ENCODE peak calls at places on chromosomes 13 and 19, in nine cellular contexts. C is upper lobe of right lung; Y is fibroblast of the conjunctiva; B is nephron progenitor cell; F is stimulated activated CD8-positive, alpha-beta memory T cell treated with anti-CD3 and anti-CD28 coated beads, Interleukin-12 subunit alpha, Interleukin-12 subunit beta, amount 100 ng/mL, for 4 hours; S is T-helper 1 cell; D is CD4-positive, alpha-beta T cell; Q is fibroblast of lung; K is left lobe of liver. Z is an unnamed sample.

GRCh38 chr19:47257411-47258169 is 1.3 kb downstream of the CCDC9 start:
- DNase-seq in C (no peak), Y (no peak), B (no peak), F (no peak), S (no peak), D (no peak), Q (no peak), K (no peak), Z (no peak)

GRCh38 chr13:46367622-46368327 is 19.3 kb downstream of the RUBCNL start:
- DNase-seq in C (no peak), Y (no peak), B (no peak), F (no peak), S (no peak), D (no peak), Q (peak; percentile 45), K (no peak), Z (no peak)

GRCh38 chr19:8332976-8333770 is 9.9 kb downstream of the KANK3 start:
- DNase-seq in C (peak; percentile 71), Y (no peak), B (peak; percentile 52), F (no peak), S (no peak), D (no peak), Q (no peak), K (no peak), Z (no peak)

GRCh38 chr13:66967825-66968597 is 262.1 kb downstream of the PCDH9 start:
- DNase-seq in C (no peak), Y (no peak), B (no peak), F (no peak), S (no peak), D (no peak), Q (no peak), K (no peak), Z (no peak)

GRCh38 chr13:81872581-81872980 is 1531.7 kb upstream of the SPRY2 start:
- DNase-seq in C (no peak), Y (no peak), B (peak; percentile 2), F (no peak), S (no peak), D (no peak), Q (no peak), K (no peak), Z (no peak)

GRCh38 chr19:58581227-58582141 is 8.3 kb upstream of the MZF1 start:
- DNase-seq in C (peak; percentile 93), Y (peak; percentile 81), B (peak; percentile 91), F (peak; percentile 75), S (peak; percentile 88), D (peak; percentile 89), Q (peak; percentile 90), K (peak; percentile 67), Z (peak; percentile 88)

GRCh38 chr19:17680235-17680722 is 7.9 kb downstream of the UNC13A start:
- DNase-seq in C (peak; percentile 86), Y (no peak), B (peak; percentile 64), F (peak; percentile 47), S (peak; percentile 6), D (no peak), Q (peak; percentile 42), K (peak; percentile 59), Z (no peak)

GRCh38 chr19:49543032-49543431 is 15.2 kb downstream of the RCN3 start:
- DNase-seq in C (no peak), Y (no peak), B (no peak), F (no peak), S (no peak), D (no peak), Q (no peak), K (no peak), Z (no peak)

GRCh38 chr13:35388979-35389378 is 87.5 kb downstream of the MAB21L1 start:
- DNase-seq in C (no peak), Y (no peak), B (no peak), F (no peak), S (no peak), D (no peak), Q (peak; percentile 64), K (no peak), Z (no peak)

GRCh38 chr19:19552811-19553210 is 14.7 kb downstream of the CILP2 start:
- DNase-seq in C (no peak), Y (no peak), B (peak; percentile 71), F (no peak), S (no peak), D (no peak), Q (peak; percentile 21), K (no peak), Z (no peak)

GRCh38 chr13:47066261-47066660 is 169.4 kb upstream of the HTR2A start:
- DNase-seq in C (no peak), Y (no peak), B (no peak), F (no peak), S (no peak), D (no peak), Q (no peak), K (no peak), Z (no peak)

GRCh38 chr13:41652735-41653361 is 195.5 kb downstream of the RGCC start:
- DNase-seq in C (no peak), Y (peak; percentile 54), B (peak; percentile 15), F (no peak), S (peak; percentile 38), D (peak; percentile 24), Q (peak; percentile 84), K (no peak), Z (no peak)

GRCh38 chr19:16161848-16162247 is 11.5 kb downstream of the CIB3 start:
- DNase-seq in C (no peak), Y (peak; percentile 57), B (no peak), F (no peak), S (no peak), D (no peak), Q (peak; percentile 63), K (no peak), Z (no peak)

GRCh38 chr19:11639245-11639601 is 41.9 kb downstream of the ZNF627 start:
- DNase-seq in C (no peak), Y (no peak), B (no peak), F (no peak), S (no peak), D (no peak), Q (no peak), K (no peak), Z (no peak)

GRCh38 chr19:45687599-45687998 is 4.2 kb downstream of the SNRPD2 start:
- DNase-seq in C (no peak), Y (no peak), B (no peak), F (no peak), S (no peak), D (no peak), Q (no peak), K (no peak), Z (no peak)

GRCh38 chr19:17766543-17767131 is 15.4 kb downstream of the FCHO1 start:
- DNase-seq in C (peak; percentile 92), Y (peak; percentile 75), B (peak; percentile 86), F (no peak), S (no peak), D (no peak), Q (peak; percentile 79), K (peak; percentile 74), Z (peak; percentile 78)

GRCh38 chr13:63190219-63190618 is 1774.6 kb upstream of the PCDH20 start:
- DNase-seq in C (no peak), Y (no peak), B (no peak), F (no peak), S (no peak), D (no peak), Q (no peak), K (no peak), Z (no peak)

GRCh38 chr19:57161985-57162544 is 5.2 kb downstream of the DUXA start:
- DNase-seq in C (no peak), Y (no peak), B (no peak), F (no peak), S (no peak), D (no peak), Q (no peak), K (no peak), Z (no peak)

GRCh38 chr13:84571264-84571663 is 689.0 kb upstream of the SLITRK1 start:
- DNase-seq in C (no peak), Y (no peak), B (no peak), F (no peak), S (no peak), D (no peak), Q (no peak), K (no peak), Z (no peak)

GRCh38 chr19:3358919-3359849 is 7.2 kb upstream of the NFIC start:
- DNase-seq in C (peak; percentile 89), Y (no peak), B (peak; percentile 52), F (peak; percentile 70), S (peak; percentile 52), D (peak; percentile 55), Q (peak; percentile 61), K (peak; percentile 83), Z (no peak)

GRCh38 chr19:3801412-3802096 is 15.4 kb upstream of the MATK start:
- DNase-seq in C (no peak), Y (no peak), B (peak; percentile 70), F (peak; percentile 57), S (peak; percentile 30), D (peak; percentile 32), Q (no peak), K (no peak), Z (peak; percentile 28)

GRCh38 chr13:27264181-27264580 is 6.4 kb upstream of the RASL11A start:
- DNase-seq in C (no peak), Y (peak; percentile 26), B (no peak), F (no peak), S (no peak), D (no peak), Q (peak; percentile 79), K (no peak), Z (no peak)

GRCh38 chr19:46515879-46516350 is 20.2 kb upstream of the PNMA8B start:
- DNase-seq in C (no peak), Y (peak; percentile 20), B (no peak), F (no peak), S (no peak), D (peak; percentile 42), Q (peak; percentile 44), K (no peak), Z (no peak)

GRCh38 chr19:19460761-19461265 is 54.5 kb downstream of the TSSK6 start:
- DNase-seq in C (peak; percentile 80), Y (no peak), B (peak; percentile 36), F (peak; percentile 57), S (peak; percentile 44), D (peak; percentile 36), Q (no peak), K (no peak), Z (no peak)

GRCh38 chr19:50199254-50199545 is 4.2 kb upstream of the MYH14 start:
- DNase-seq in C (no peak), Y (no peak), B (no peak), F (no peak), S (no peak), D (no peak), Q (no peak), K (no peak), Z (no peak)

GRCh38 chr13:50842246-50842645 is 1.2 kb downstream of the DLEU7 start:
- DNase-seq in C (no peak), Y (no peak), B (no peak), F (no peak), S (no peak), D (no peak), Q (no peak), K (no peak), Z (no peak)